ENCODE peak calls at places on chromosomes 6 and 20, in eight cellular contexts. B, L, C, V, A, E, Q and S are unnamed samples.

GRCh38 chr6:133337312-133337711 is 96.2 kb downstream of the EYA4 start:
- DNase-seq in E (no peak), V (no peak), L (no peak), C (no peak), B (no peak), Q (no peak), A (no peak), S (no peak)

GRCh38 chr6:155493694-155494143 is 38.1 kb upstream of the NOX3 start:
- DNase-seq in Q (peak; percentile 79), B (no peak), E (no peak), L (no peak), C (peak; percentile 20), A (peak; percentile 99), V (peak; percentile 49), S (no peak)

GRCh38 chr6:93389192-93389591 is 30.2 kb downstream of the EPHA7 start:
- DNase-seq in V (no peak), A (no peak), B (no peak), E (no peak), L (no peak), Q (no peak), C (no peak), S (no peak)

GRCh38 chr20:56360133-56360898 is 1.5 kb downstream of the FAM210B start:
- DNase-seq in Q (no peak), L (peak; percentile 82), A (no peak), V (no peak), E (no peak), B (no peak), C (no peak), S (no peak)

GRCh38 chr20:38127920-38128528 is 37.0 kb downstream of the TGM2 start:
- DNase-seq in V (no peak), Q (no peak), B (no peak), C (no peak), E (no peak), L (peak; percentile 26), A (no peak), S (no peak)

GRCh38 chr6:74585779-74586178 is 620.1 kb downstream of the COL12A1 start:
- DNase-seq in Q (no peak), L (no peak), C (no peak), B (no peak), A (peak; percentile 21), V (no peak), E (no peak), S (no peak)

GRCh38 chr6:166032366-166033171 is 135.1 kb downstream of the TBXT start:
- DNase-seq in A (no peak), L (no peak), Q (peak; percentile 33), E (peak; percentile 76), B (no peak), V (no peak), C (no peak), S (no peak)

GRCh38 chr6:54817236-54817635 is 29.3 kb upstream of the FAM83B start:
- DNase-seq in Q (no peak), E (no peak), B (no peak), C (no peak), A (no peak), L (no peak), V (no peak), S (no peak)

GRCh38 chr6:75135447-75135846 is 70.4 kb downstream of the COL12A1 start:
- DNase-seq in V (no peak), E (no peak), L (no peak), A (peak; percentile 21), Q (no peak), B (no peak), C (no peak), S (no peak)

GRCh38 chr20:6651016-6651415 is 116.5 kb upstream of the BMP2 start:
- DNase-seq in B (no peak), Q (no peak), A (no peak), L (no peak), E (no peak), C (no peak), V (no peak), S (no peak)

GRCh38 chr6:71544028-71544427 is 255.4 kb downstream of the OGFRL1 start:
- DNase-seq in B (no peak), V (no peak), C (no peak), E (no peak), A (peak; percentile 38), L (no peak), Q (no peak), S (no peak)

GRCh38 chr6:108477034-108477433 is 83.7 kb upstream of the FOXO3 start:
- DNase-seq in L (no peak), E (no peak), V (no peak), Q (no peak), C (no peak), B (no peak), A (no peak), S (no peak)

GRCh38 chr6:101626264-101626663 is 232.8 kb downstream of the GRIK2 start:
- DNase-seq in V (no peak), B (no peak), C (no peak), Q (no peak), L (no peak), A (no peak), E (no peak), S (no peak)

GRCh38 chr20:10079964-10080363 is 45.2 kb downstream of the ANKEF1 start:
- DNase-seq in C (no peak), V (no peak), E (no peak), L (no peak), A (peak; percentile 26), Q (no peak), B (no peak), S (no peak)

GRCh38 chr6:126180585-126180984 is 159.3 kb upstream of the CENPW start:
- DNase-seq in L (no peak), A (peak; percentile 70), E (no peak), Q (no peak), V (no peak), C (no peak), B (no peak), S (no peak)

GRCh38 chr20:46202758-46203509 is 84.8 kb downstream of the CD40 start:
- DNase-seq in L (no peak), V (no peak), Q (no peak), A (no peak), C (no peak), E (no peak), B (no peak), S (no peak)

DNA sequence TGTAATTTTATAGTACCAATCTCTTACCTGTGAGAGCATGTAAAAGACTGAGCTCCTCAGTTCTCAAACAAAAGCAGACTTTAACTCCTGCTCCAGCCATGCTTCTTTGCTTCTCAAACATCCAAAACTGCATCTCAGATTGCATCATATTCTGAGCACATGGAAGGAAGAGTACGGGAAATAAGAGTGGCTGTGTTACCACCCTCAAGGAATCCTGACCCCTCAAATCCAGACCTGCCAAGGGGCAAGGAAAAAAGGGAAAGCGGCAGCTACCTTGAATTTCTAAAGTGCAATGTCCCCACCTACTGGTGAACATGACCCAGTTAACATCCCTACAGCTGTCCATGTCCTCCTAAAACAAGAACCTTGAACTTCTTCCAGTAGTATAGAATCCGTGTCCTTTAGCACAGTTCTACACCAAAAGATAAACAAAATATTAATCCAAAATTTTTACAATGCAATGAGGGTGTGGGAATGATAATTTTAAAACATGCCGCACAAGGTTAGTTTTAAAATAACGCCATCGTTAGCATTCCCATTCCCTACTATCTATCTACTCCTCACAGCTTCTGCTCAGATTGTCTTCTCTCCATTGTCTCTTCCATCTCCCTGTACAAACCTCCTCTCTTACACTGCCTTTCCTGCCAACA is 34.1 kb upstream of the HLA-DQB1 start:
- DNase-seq in V (peak; percentile 17), E (peak; percentile 68), B (peak; percentile 55), A (peak; percentile 44), Q (peak; percentile 19), C (peak; percentile 70), L (peak; percentile 49), S (peak; percentile 52)
- TF ChIP-seq CTCF in V (peak; percentile 56), E (peak; percentile 88), B (peak; percentile 75), A (peak; percentile 84), Q (peak; percentile 76), C (peak; percentile 95), L (peak; percentile 77), S (peak; percentile 35)

GRCh38 chr6:91483415-91483814 is 896.5 kb upstream of the MAP3K7 start:
- DNase-seq in Q (no peak), C (no peak), E (no peak), V (no peak), B (no peak), A (no peak), L (no peak), S (no peak)

GRCh38 chr6:91486200-91486599 is 899.3 kb upstream of the MAP3K7 start:
- DNase-seq in L (no peak), B (no peak), E (no peak), V (no peak), Q (no peak), C (no peak), A (no peak), S (no peak)

GRCh38 chr6:91487729-91488392 is 901.0 kb upstream of the MAP3K7 start:
- DNase-seq in Q (no peak), C (no peak), V (no peak), A (no peak), L (no peak), E (no peak), B (no peak), S (no peak)

GRCh38 chr6:91482498-91482897 is 895.6 kb upstream of the MAP3K7 start:
- DNase-seq in Q (no peak), V (peak; percentile 8), B (no peak), C (no peak), L (no peak), A (no peak), E (no peak), S (no peak)

GRCh38 chr6:91485047-91485446 is 898.2 kb upstream of the MAP3K7 start:
- DNase-seq in Q (no peak), C (no peak), B (no peak), E (no peak), V (no peak), A (no peak), L (no peak), S (no peak)
- TF ChIP-seq CTCF in Q (no peak), C (no peak), B (no peak), E (peak; percentile 16), V (no peak), A (no peak), L (no peak), S (no peak)

GRCh38 chr6:39638126-39638822 is 86.9 kb downstream of the KIF6 start:
- DNase-seq in B (no peak), Q (no peak), L (no peak), E (no peak), C (no peak), A (no peak), V (no peak), S (no peak)

GRCh38 chr6:39646751-39647420 is 78.3 kb downstream of the KIF6 start:
- DNase-seq in Q (no peak), C (no peak), A (no peak), E (no peak), V (no peak), L (no peak), B (no peak), S (no peak)

GRCh38 chr6:39642300-39642699 is 82.9 kb downstream of the KIF6 start:
- DNase-seq in V (no peak), E (peak; percentile 53), C (no peak), Q (no peak), A (no peak), L (no peak), B (no peak), S (no peak)
- TF ChIP-seq CTCF in V (no peak), E (peak; percentile 51), C (no peak), Q (no peak), A (no peak), L (no peak), B (no peak), S (no peak)

DNA sequence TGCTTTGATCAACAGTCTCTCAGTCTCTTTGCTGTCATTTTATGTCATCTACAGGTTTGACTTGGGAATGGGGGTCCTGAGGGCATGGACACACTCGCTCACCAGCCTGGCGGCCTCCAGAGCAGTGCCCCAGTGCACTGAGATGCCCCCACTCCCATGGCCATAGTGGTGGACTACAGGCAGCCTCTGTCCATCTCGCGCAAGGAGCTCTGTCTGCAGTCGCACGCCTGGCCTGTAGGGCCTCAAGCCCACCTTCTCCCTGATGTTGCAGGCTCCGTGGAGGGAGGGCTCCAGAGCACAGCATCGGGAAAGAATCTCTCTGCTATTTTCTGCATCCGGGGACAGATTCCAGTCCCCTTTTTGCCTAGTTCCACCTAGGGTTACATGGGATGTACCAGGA is 22.6 kb downstream of the DDO start:
- DNase-seq in B (no peak), A (no peak), E (peak; percentile 50), V (no peak), C (no peak), L (no peak), Q (no peak), S (no peak)
- TF ChIP-seq CTCF in B (no peak), A (no peak), E (peak; percentile 37), V (no peak), C (no peak), L (no peak), Q (no peak), S (no peak)